ENCODE peak calls at places on chromosomes 5 and 9, in six cellular contexts. Z, G, P, Y, C and A are unnamed samples.

GRCh38 chr5:168712280-168712924 is 133.2 kb upstream of the PANK3 start:
- DNase-seq in G (peak; percentile 38), Y (no peak), Z (peak; percentile 79), P (peak; percentile 84), C (peak; percentile 68), A (no peak)

GRCh38 chr5:173294673-173295320 is 33.4 kb downstream of the STC2 start:
- DNase-seq in Y (no peak), C (no peak), Z (no peak), G (no peak), P (no peak), A (no peak)

GRCh38 chr5:172322028-172322965 is 38.7 kb upstream of the UBTD2 start:
- DNase-seq in Y (no peak), Z (no peak), P (peak; percentile 42), C (peak; percentile 90), G (peak; percentile 53), A (no peak)

GRCh38 chr9:113590991-113591898 is 127.7 kb downstream of the RGS3 start:
- DNase-seq in C (peak; percentile 77), Z (peak; percentile 72), G (peak; percentile 90), Y (peak; percentile 93), P (peak; percentile 58), A (peak; percentile 75)

GRCh38 chr5:157613385-157614245 is 38.0 kb upstream of the ADAM19 start:
- DNase-seq in Z (no peak), G (no peak), C (no peak), Y (no peak), P (no peak), A (no peak)

GRCh38 chr9:75169623-75170022 is 81.3 kb downstream of the OSTF1 start:
- DNase-seq in Y (no peak), C (no peak), P (peak; percentile 19), G (no peak), Z (no peak), A (no peak)

GRCh38 chr5:5587474-5587873 is 165.0 kb downstream of the ICE1 start:
- DNase-seq in Z (no peak), Y (no peak), P (no peak), C (no peak), G (no peak), A (no peak)

GRCh38 chr5:77761606-77762005 is 14.5 kb downstream of the TBCA start:
- DNase-seq in Z (no peak), P (no peak), G (no peak), C (no peak), Y (no peak), A (no peak)

GRCh38 chr9:36902861-36903524 is 131.1 kb downstream of the PAX5 start:
- DNase-seq in Z (no peak), G (peak; percentile 34), P (no peak), Y (no peak), C (no peak), A (no peak)

GRCh38 chr5:95842955-95843544 is 20.5 kb upstream of the GLRX start:
- DNase-seq in P (no peak), C (peak; percentile 90), Z (no peak), G (no peak), Y (no peak), A (peak; percentile 77)

GRCh38 chr5:137142371-137143243 is 356.5 kb downstream of the SPOCK1 start:
- DNase-seq in Y (peak; percentile 41), G (no peak), C (no peak), Z (no peak), P (peak; percentile 92), A (no peak)

GRCh38 chr5:33475706-33476105 is 34.9 kb downstream of the TARS1 start:
- DNase-seq in C (no peak), G (no peak), P (no peak), Y (no peak), Z (no peak), A (no peak)

GRCh38 chr9:27861887-27862286 is 288.6 kb upstream of the C9orf72 start:
- DNase-seq in Z (no peak), C (no peak), G (no peak), P (peak; percentile 17), Y (no peak), A (no peak)

GRCh38 chr5:177393990-177394389 is 6.5 kb downstream of the PFN3 start:
- DNase-seq in C (no peak), P (no peak), Z (no peak), Y (no peak), G (no peak), A (no peak)

GRCh38 chr9:38316166-38316765 is 76.2 kb upstream of the ALDH1B1 start:
- DNase-seq in Y (no peak), Z (no peak), P (no peak), G (peak; percentile 74), C (no peak), A (no peak)

GRCh38 chr5:13704401-13704800 is 240.1 kb downstream of the DNAH5 start:
- DNase-seq in C (no peak), Z (no peak), Y (no peak), G (no peak), P (no peak), A (no peak)

GRCh38 chr9:6557883-6558282 is 87.6 kb downstream of the GLDC start:
- DNase-seq in C (no peak), Z (no peak), Y (no peak), P (no peak), G (no peak), A (no peak)

GRCh38 chr9:20599195-20599594 is 23.1 kb downstream of the MLLT3 start:
- DNase-seq in C (no peak), G (no peak), Z (no peak), Y (no peak), P (no peak), A (no peak)

GRCh38 chr5:133658327-133658726 is 46.0 kb upstream of the FSTL4 start:
- DNase-seq in P (no peak), G (no peak), C (no peak), Y (no peak), Z (no peak), A (no peak)

GRCh38 chr5:96226941-96227552 is 206.0 kb downstream of the PCSK1 start:
- DNase-seq in Z (no peak), P (peak; percentile 89), Y (peak; percentile 37), G (no peak), C (no peak), A (no peak)

GRCh38 chr9:80131627-80132026 is 559.9 kb downstream of the TLE4 start:
- DNase-seq in C (no peak), Y (no peak), Z (no peak), G (no peak), P (no peak), A (no peak)

GRCh38 chr5:90563161-90563560 is 4.6 kb downstream of the ADGRV1 start:
- DNase-seq in Z (no peak), Y (no peak), C (no peak), G (no peak), P (no peak), A (no peak)

GRCh38 chr9:84403288-84403687 is 62.7 kb upstream of the SLC28A3 start:
- DNase-seq in P (no peak), C (no peak), G (no peak), Y (no peak), Z (no peak), A (no peak)

GRCh38 chr5:125700380-125700856 is 722.8 kb upstream of the GRAMD2B start:
- DNase-seq in P (no peak), Z (no peak), Y (no peak), C (peak; percentile 6), G (no peak), A (no peak)

GRCh38 chr9:136882109-136882946 is 4.0 kb upstream of the TRAF2 start:
- DNase-seq in C (peak; percentile 90), P (peak; percentile 96), Z (peak; percentile 96), G (no peak), Y (no peak), A (peak; percentile 88)
- TF ChIP-seq CTCF in C (no peak), P (no peak), Z (no peak), G (no peak), Y (no peak), A (no peak)

GRCh38 chr9:121324755-121325154 is 45.3 kb downstream of the STOM start:
- DNase-seq in G (no peak), Y (no peak), C (no peak), P (no peak), Z (no peak), A (no peak)

GRCh38 chr9:121324316-121324715 is 45.7 kb downstream of the STOM start:
- DNase-seq in Z (no peak), C (no peak), Y (no peak), G (no peak), P (no peak), A (no peak)

GRCh38 chr9:121326130-121326838 is 43.8 kb downstream of the STOM start:
- DNase-seq in Y (peak; percentile 70), G (peak; percentile 95), Z (no peak), P (peak; percentile 23), C (no peak), A (no peak)

GRCh38 chr9:121326924-121327613 is 43.0 kb downstream of the STOM start:
- DNase-seq in Z (no peak), G (no peak), P (no peak), Y (no peak), C (no peak), A (no peak)

GRCh38 chr9:121325387-121325786 is 44.7 kb downstream of the STOM start:
- DNase-seq in C (no peak), G (no peak), P (no peak), Y (no peak), Z (no peak), A (no peak)
- TF ChIP-seq CTCF in C (no peak), G (no peak), P (no peak), Y (no peak), Z (no peak), A (no peak)

DNA sequence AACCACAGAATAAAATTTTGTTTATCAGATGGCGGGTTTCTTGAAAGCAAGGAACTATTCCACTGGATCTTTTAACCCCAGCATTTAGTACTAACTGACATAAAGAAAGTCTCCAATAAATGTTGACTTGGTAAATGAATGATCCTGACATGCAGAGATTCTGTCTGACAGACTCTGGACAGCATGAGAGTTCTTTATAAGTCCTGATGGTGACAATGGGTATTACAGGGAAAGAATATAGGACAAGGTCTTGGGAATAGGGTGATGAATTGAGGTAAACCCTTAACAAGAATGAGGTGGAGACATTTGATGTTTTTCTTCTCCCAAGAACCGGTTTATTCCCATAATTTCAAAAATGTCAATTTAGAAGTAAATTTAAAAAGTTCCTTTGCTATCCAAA is 453.9 kb downstream of the TUSC1 start:
- DNase-seq in P (no peak), C (no peak), Z (no peak), Y (no peak), G (no peak), A (no peak)
- TF ChIP-seq CTCF in P (no peak), C (no peak), Z (no peak), Y (no peak), G (no peak), A (no peak)

DNA sequence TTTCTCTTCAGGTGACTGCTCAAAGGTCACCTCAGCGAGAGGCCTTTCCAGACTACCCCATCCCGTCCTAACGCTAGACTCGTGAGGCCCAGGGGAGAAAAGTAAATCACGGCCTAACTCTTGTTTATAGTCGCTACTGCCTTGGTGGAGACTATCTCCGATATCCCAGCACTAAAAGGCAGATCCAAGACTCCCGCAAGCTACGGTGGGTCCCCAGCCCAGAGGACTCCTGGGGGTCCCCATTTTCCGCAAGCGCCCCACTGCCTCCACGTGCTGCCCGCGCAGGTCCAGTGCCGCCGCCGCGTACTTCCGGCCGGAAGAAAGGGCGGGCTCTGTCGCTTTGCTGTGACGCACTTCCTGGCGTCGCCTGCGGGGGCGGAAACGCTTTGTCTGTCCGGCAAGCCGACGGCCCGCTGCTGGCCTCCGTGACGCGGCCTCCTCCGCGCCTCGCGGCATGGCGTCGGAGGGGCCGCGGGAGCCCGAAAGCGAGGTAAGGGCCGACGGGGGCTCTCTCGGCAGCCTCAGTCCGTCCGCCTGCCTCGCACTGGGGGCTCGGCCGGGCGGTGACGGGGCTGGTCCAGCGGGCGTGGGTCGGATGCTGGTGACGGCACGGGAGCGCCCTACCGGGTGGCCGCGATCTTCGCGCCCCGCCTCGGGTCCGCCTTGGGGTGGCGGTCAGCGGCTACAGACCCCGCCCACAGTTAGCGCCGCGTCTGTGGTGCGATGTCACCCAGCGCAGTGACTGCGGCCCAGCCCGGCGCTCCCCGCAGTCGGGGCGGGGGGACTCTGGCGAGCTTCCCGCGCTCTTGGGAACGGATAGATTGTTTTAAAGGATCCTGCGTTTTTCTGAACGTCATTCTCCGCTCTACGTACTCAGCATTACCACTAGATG is at the start of gene SECISBP2:
- DNase-seq in Y (peak; percentile 98), C (peak; percentile 97), Z (peak; percentile 77), P (peak; percentile 95), G (peak; percentile 98), A (peak; percentile 92)
- TF ChIP-seq CTCF in Y (peak; percentile 49), C (peak; percentile 61), Z (peak; percentile 80), P (peak; percentile 74), G (peak; percentile 78), A (peak; percentile 67)